ENCODE peak calls at places on chromosomes 16 and 17, in nine cellular contexts. M is CD8-positive, alpha-beta memory T cell; K is epithelial cell of esophagus; U is HFF-Myc; Q is fibroblast of lung; G is stomach; X is fibroblast of the aortic adventitia; D is upper lobe of left lung; O is ovary. J is an unnamed sample.

GRCh38 chr17:66190738-66191606 is 961 bp downstream of the CEP112 start:
- DNase-seq in G (no peak), D (no peak), X (peak), Q (peak), K (peak), M (no peak), O (no peak), U (no peak), J (peak)

GRCh38 chr17:68052810-68053209 is 17.3 kb downstream of the KPNA2 start:
- DNase-seq in Q (no peak), O (no peak), G (no peak), U (no peak), X (no peak), D (no peak), M (no peak), K (no peak), J (no peak)

GRCh38 chr16:1974157-1975070 is 2.6 kb downstream of the TBL3 start:
- DNase-seq in D (peak), G (no peak), X (no peak), Q (no peak), O (no peak), U (no peak), K (no peak), M (no peak), J (no peak)

GRCh38 chr17:2853722-2854580 is 57.7 kb downstream of the RAP1GAP2 start:
- DNase-seq in U (no peak), Q (peak), D (peak), G (peak), K (peak), M (no peak), X (no peak), O (no peak), J (peak)

GRCh38 chr16:47779201-47780016 is 318.3 kb downstream of the PHKB start:
- DNase-seq in D (no peak), X (peak), K (no peak), U (no peak), Q (peak), O (peak), M (no peak), G (no peak), J (no peak)

GRCh38 chr17:45745843-45746494 is 38.2 kb upstream of the CRHR1 start:
- DNase-seq in G (no peak), U (no peak), D (peak), X (no peak), O (no peak), Q (no peak), M (no peak), K (no peak), J (no peak)

GRCh38 chr17:37493249-37494027 is 3.7 kb downstream of the DUSP14 start:
- DNase-seq in X (peak), K (peak), D (no peak), O (no peak), M (no peak), Q (peak), U (no peak), G (no peak), J (peak)

GRCh38 chr16:68328151-68328859 is 17.5 kb downstream of the PRMT7 start:
- DNase-seq in X (peak), K (peak), Q (peak), D (no peak), U (peak), G (peak), M (peak), O (peak), J (peak)

GRCh38 chr17:74987909-74988711 is 678 bp downstream of the CDR2L start:
- DNase-seq in Q (peak), X (peak), G (peak), D (peak), K (peak), O (peak), M (peak), U (no peak), J (peak)

GRCh38 chr16:6496996-6497395 is 835.6 kb upstream of the RBFOX1 start:
- DNase-seq in Q (no peak), O (no peak), G (no peak), X (no peak), M (no peak), U (no peak), K (no peak), D (no peak), J (no peak)

GRCh38 chr16:47731252-47731651 is 270.1 kb downstream of the PHKB start:
- DNase-seq in K (peak), G (no peak), M (no peak), U (no peak), D (no peak), Q (peak), O (no peak), X (peak), J (peak)

GRCh38 chr17:78826836-78827509 is 13.6 kb downstream of the USP36 start:
- DNase-seq in G (no peak), K (no peak), U (no peak), Q (no peak), X (no peak), D (no peak), M (no peak), O (no peak), J (no peak)

GRCh38 chr17:3594976-3595375 is 14.2 kb downstream of the TRPV1 start:
- DNase-seq in O (no peak), M (no peak), K (no peak), D (no peak), Q (no peak), G (no peak), X (no peak), U (no peak), J (no peak)

GRCh38 chr16:88856122-88856827 is 472 bp downstream of the GALNS start:
- DNase-seq in G (no peak), O (peak), K (no peak), D (peak), U (no peak), M (peak), X (no peak), Q (no peak), J (no peak)

GRCh38 chr17:3534881-3535252 is 22.7 kb downstream of the TRPV3 start:
- DNase-seq in G (no peak), U (no peak), O (peak), K (peak), Q (peak), D (no peak), M (no peak), X (peak), J (peak)

GRCh38 chr16:57422026-57422944 is 17.7 kb downstream of the CCL17 start:
- DNase-seq in X (peak), Q (peak), M (no peak), G (peak), O (peak), D (no peak), U (peak), K (peak), J (peak)

GRCh38 chr16:84907575-84907974 is 87.8 kb downstream of the CRISPLD2 start:
- DNase-seq in O (no peak), Q (peak), D (no peak), K (no peak), M (no peak), X (no peak), U (no peak), G (no peak), J (no peak)

GRCh38 chr16:15786501-15786900 is 70.3 kb downstream of the MYH11 start:
- DNase-seq in U (no peak), G (no peak), D (no peak), Q (no peak), K (no peak), X (no peak), O (no peak), M (no peak), J (no peak)

GRCh38 chr17:82356028-82356427 is 3.0 kb upstream of the TEX19 start:
- DNase-seq in D (no peak), G (peak), K (peak), M (no peak), O (no peak), X (peak), U (no peak), Q (no peak), J (peak)

GRCh38 chr16:67555795-67556212 is 6.5 kb upstream of the CTCF start:
- DNase-seq in D (no peak), U (peak), G (no peak), X (peak), O (no peak), M (peak), K (peak), Q (peak), J (peak)

DNA sequence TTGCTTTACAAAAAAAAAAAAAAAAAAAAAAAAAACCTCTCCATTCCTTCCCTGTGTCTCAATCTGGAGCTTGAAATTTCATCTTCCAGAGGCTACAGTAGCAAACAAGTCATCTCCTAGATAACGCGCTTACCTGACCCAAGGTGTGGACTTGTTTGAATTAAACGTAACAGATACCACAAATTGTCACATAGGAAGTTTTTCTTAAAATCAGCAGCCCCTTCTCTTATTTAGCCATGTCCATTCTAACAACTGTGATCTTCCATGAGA is 2.0 kb downstream of the STAT5B start:
- DNase-seq in U (no peak), Q (no peak), M (no peak), X (no peak), O (no peak), D (no peak), G (no peak), K (no peak), J (no peak)
- H3K4me3 ChIP-seq in U (no peak), Q (no peak), M (peak), X (no peak), O (no peak), D (no peak), G (peak), K (no peak), J (no peak)

GRCh38 chr16:11398136-11398535 is 52.9 kb downstream of the RMI2 start:
- DNase-seq in D (no peak), G (no peak), M (no peak), U (no peak), O (no peak), Q (no peak), K (no peak), X (no peak), J (no peak)
- H3K4me3 ChIP-seq in D (no peak), G (no peak), M (no peak), U (no peak), O (no peak), Q (no peak), K (no peak), X (no peak), J (no peak)

GRCh38 chr16:3963203-3963602 is 82.7 kb upstream of the CREBBP start:
- DNase-seq in Q (no peak), M (peak), K (no peak), U (no peak), G (no peak), D (no peak), O (no peak), X (no peak), J (no peak)

GRCh38 chr16:3959148-3959547 is 78.6 kb upstream of the CREBBP start:
- DNase-seq in X (peak), K (peak), O (no peak), D (no peak), U (no peak), G (no peak), M (no peak), Q (peak), J (peak)

GRCh38 chr16:3961449-3961849 is 80.9 kb upstream of the CREBBP start:
- DNase-seq in Q (no peak), M (no peak), U (no peak), X (peak), D (no peak), G (no peak), O (no peak), K (no peak), J (no peak)

GRCh38 chr16:3957344-3957980 is 76.9 kb upstream of the CREBBP start:
- DNase-seq in X (no peak), G (no peak), D (peak), O (no peak), U (no peak), M (no peak), K (no peak), Q (no peak), J (no peak)

DNA sequence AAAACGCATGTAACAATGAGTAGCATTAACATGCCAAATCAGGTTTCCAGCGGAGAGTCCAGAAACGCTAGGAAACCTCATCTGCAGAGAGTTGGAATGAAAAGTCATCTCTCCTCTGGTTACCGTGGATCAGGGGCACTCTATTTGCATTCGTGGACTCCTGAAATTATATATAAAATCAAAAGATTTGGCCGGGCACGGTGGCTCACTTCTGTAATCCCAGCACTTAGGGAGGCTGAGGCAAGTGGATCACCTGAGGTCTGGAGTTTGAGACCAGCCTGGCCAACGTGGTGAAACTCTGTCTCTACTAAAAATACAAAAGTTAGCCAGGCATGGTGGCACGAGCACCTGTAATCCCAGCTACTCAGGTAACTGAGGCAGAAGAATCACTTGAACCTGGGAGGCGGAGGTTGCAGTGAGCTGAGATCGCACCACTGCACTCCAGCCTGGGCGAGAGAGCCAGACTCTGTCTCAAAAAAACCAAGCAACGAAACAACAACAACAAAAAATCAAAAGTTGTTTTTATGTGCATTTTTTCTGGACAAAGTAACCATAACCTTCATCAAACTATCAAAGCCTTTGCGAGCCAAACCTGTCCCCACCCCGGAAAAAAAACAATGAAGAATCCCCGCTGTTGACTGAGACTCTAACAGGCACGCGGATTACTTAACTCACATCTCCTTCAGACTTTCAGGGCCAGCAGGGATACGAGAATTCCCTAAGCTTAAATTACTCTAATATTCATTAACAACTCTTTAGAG is 79.7 kb upstream of the CREBBP start:
- DNase-seq in K (peak), M (no peak), X (no peak), U (no peak), D (no peak), Q (no peak), G (no peak), O (no peak), J (no peak)
- H3K4me3 ChIP-seq in K (peak), M (no peak), X (peak), U (peak), D (peak), Q (peak), G (peak), O (peak), J (peak)

DNA sequence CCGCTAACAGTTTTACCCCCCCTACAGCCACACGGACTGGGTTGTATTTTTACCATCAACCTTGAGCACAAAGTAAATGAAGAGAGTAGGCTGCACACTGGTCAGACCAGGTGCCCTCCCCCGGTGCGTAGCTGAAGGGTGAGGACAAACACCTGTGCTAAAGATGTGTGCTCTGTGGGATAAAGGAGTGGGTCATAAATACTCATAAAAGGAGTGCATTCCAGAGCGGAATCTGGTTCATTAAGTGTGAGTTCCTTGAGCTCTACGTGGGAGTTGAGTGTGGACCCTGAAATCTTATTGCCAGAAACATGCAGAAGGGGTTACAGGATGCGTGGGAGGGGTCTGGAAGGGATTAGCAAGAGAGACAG is 217.0 kb downstream of the CCDC182 start:
- DNase-seq in O (peak), D (no peak), M (no peak), X (no peak), G (no peak), Q (no peak), U (no peak), K (no peak), J (no peak)
- H3K4me3 ChIP-seq in O (no peak), D (no peak), M (no peak), X (no peak), G (no peak), Q (no peak), U (no peak), K (no peak), J (no peak)

DNA sequence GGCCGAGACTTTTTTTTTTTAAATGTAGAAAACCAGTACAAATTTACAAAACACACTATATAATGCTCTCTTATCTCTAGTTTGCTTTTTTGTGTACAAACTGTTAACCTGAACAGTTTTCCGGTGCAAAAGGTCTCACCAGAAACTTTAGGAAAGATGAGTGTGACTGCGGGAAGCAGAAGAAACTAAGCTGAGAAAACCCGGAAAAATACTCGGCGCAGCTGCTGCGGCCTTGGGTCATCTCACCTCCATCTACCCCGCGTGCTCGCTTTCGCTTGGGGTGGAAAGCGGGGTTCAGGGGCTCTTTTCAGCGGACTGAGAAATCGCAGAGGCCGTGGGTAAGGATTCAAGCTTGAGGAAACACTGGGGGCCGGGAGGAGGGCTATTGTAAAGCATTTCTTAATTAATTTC is 1.8 kb downstream of the SALL1 start:
- DNase-seq in M (no peak), D (no peak), O (no peak), G (no peak), X (no peak), K (no peak), U (no peak), Q (no peak), J (no peak)
- H3K4me3 ChIP-seq in M (no peak), D (no peak), O (peak), G (peak), X (peak), K (no peak), U (peak), Q (no peak), J (no peak)

DNA sequence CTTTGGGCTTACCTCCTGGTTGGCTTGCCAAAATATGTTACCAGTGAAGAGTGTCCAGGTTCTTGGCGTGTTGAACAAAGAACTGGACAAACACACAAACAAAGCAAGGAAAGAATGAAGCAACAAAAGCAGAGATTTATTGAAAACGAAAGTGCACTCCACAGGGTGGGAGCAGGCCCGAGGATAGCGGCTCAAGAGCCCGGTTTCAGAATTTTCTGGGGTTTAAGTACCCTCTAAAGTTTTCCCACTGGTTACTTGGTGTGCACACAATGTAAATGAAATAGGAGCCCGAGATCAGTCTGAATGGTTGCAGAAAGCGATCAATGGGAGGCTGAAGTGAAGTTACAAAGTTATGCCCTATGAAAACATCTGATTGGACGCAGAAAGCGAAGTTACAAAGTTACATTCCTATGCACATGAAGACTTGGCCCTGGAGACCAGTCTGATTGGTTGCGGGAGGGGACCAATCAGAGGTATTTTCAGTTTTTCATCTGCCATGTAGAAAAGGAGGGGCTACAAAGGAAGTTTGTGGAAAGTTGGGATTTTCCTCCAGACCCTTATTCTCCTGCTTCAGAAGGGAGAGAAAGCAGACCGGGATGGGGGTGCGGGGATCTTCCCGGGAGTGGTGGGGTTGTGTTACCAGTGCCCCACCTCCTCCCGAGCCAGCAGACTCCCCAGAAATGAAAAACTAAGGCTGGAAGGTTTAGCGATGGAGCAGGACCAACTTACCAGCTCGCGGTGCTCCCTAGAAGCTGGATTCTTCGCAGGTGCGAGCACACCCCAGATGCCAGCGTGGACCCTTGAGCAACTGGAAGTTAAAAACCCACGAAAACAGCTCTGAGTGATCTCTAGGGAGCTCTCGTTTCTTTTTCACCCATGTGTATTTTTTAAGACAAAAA is at the start of gene SLFN12:
- DNase-seq in M (peak), U (peak), K (peak), D (no peak), G (peak), O (peak), X (peak), Q (peak), J (peak)
- H3K4me3 ChIP-seq in M (peak), U (peak), K (peak), D (peak), G (peak), O (peak), X (peak), Q (peak), J (peak)

GRCh38 chr17:39171933-39172332 is 6.0 kb upstream of the ARL5C start:
- DNase-seq in U (no peak), Q (no peak), G (no peak), K (no peak), O (no peak), X (no peak), D (no peak), M (no peak), J (no peak)
- H3K4me3 ChIP-seq in U (no peak), Q (no peak), G (no peak), K (no peak), O (no peak), X (no peak), D (no peak), M (no peak), J (no peak)